ENCODE peak calls at places on chromosome 17, in nine cellular contexts. One of them, this sample, is unnamed.

GRCh38 chr17:56659622-56660021 is 66.1 kb downstream of the NOG start:
- DNase-seq in AG04450: no peak
- DNase-seq in AG09319: no peak
- DNase-seq in RWPE1: no peak
- DNase-seq in heart right ventricle: no peak
- DNase-seq in CD8-positive, alpha-beta T cell: no peak
- DNase-seq in left ventricle myocardium inferior: no peak
- DNase-seq in hepatocyte: no peak
- DNase-seq in adrenal gland: no peak
- DNase-seq in this sample: no peak

GRCh38 chr17:57868007-57868774 is 18.3 kb upstream of the MRPS23 start:
- DNase-seq in heart right ventricle: peak
- DNase-seq in AG04450: peak
- DNase-seq in adrenal gland: peak
- DNase-seq in CD8-positive, alpha-beta T cell: peak
- DNase-seq in hepatocyte: peak
- DNase-seq in RWPE1: peak
- DNase-seq in AG09319: peak
- DNase-seq in left ventricle myocardium inferior: peak
- DNase-seq in this sample: peak

GRCh38 chr17:56616239-56616638 is 22.7 kb downstream of the NOG start:
- DNase-seq in AG04450: no peak
- DNase-seq in hepatocyte: no peak
- DNase-seq in RWPE1: no peak
- DNase-seq in AG09319: no peak
- DNase-seq in CD8-positive, alpha-beta T cell: no peak
- DNase-seq in heart right ventricle: no peak
- DNase-seq in left ventricle myocardium inferior: no peak
- DNase-seq in adrenal gland: no peak
- DNase-seq in this sample: no peak

GRCh38 chr17:63491976-63492575 is 15.2 kb downstream of the ACE start:
- DNase-seq in hepatocyte: no peak
- DNase-seq in adrenal gland: no peak
- DNase-seq in RWPE1: no peak
- DNase-seq in heart right ventricle: no peak
- DNase-seq in CD8-positive, alpha-beta T cell: no peak
- DNase-seq in AG09319: no peak
- DNase-seq in left ventricle myocardium inferior: no peak
- DNase-seq in AG04450: no peak
- DNase-seq in this sample: no peak

GRCh38 chr17:33895491-33895890 is 359.6 kb upstream of the CCL2 start:
- DNase-seq in left ventricle myocardium inferior: no peak
- DNase-seq in RWPE1: no peak
- DNase-seq in heart right ventricle: no peak
- DNase-seq in adrenal gland: no peak
- DNase-seq in AG09319: no peak
- DNase-seq in CD8-positive, alpha-beta T cell: no peak
- DNase-seq in AG04450: no peak
- DNase-seq in hepatocyte: no peak
- DNase-seq in this sample: no peak

GRCh38 chr17:34275881-34276280 is 5.9 kb downstream of the CCL7 start:
- DNase-seq in RWPE1: peak
- DNase-seq in CD8-positive, alpha-beta T cell: no peak
- DNase-seq in hepatocyte: peak
- DNase-seq in left ventricle myocardium inferior: no peak
- DNase-seq in adrenal gland: no peak
- DNase-seq in AG09319: peak
- DNase-seq in heart right ventricle: no peak
- DNase-seq in AG04450: peak
- DNase-seq in this sample: peak

GRCh38 chr17:13003927-13004326 is 13.9 kb downstream of the ELAC2 start:
- DNase-seq in heart right ventricle: no peak
- DNase-seq in RWPE1: no peak
- DNase-seq in adrenal gland: no peak
- DNase-seq in hepatocyte: no peak
- DNase-seq in CD8-positive, alpha-beta T cell: no peak
- DNase-seq in AG04450: no peak
- DNase-seq in AG09319: no peak
- DNase-seq in left ventricle myocardium inferior: no peak
- DNase-seq in this sample: no peak

GRCh38 chr17:81486174-81486810 is 26.3 kb downstream of the ACTG1 start:
- DNase-seq in AG09319: no peak
- DNase-seq in RWPE1: no peak
- DNase-seq in AG04450: no peak
- DNase-seq in left ventricle myocardium inferior: no peak
- DNase-seq in heart right ventricle: no peak
- DNase-seq in hepatocyte: no peak
- DNase-seq in adrenal gland: no peak
- DNase-seq in CD8-positive, alpha-beta T cell: no peak
- DNase-seq in this sample: no peak

GRCh38 chr17:77692571-77693161 is 265.8 kb upstream of the TNRC6C start:
- DNase-seq in adrenal gland: peak
- DNase-seq in RWPE1: peak
- DNase-seq in left ventricle myocardium inferior: no peak
- DNase-seq in CD8-positive, alpha-beta T cell: no peak
- DNase-seq in AG04450: no peak
- DNase-seq in hepatocyte: no peak
- DNase-seq in heart right ventricle: no peak
- DNase-seq in AG09319: no peak
- DNase-seq in this sample: peak

GRCh38 chr17:9676084-9676483 is 30.8 kb downstream of the USP43 start:
- DNase-seq in hepatocyte: peak
- DNase-seq in adrenal gland: no peak
- DNase-seq in AG04450: no peak
- DNase-seq in AG09319: no peak
- DNase-seq in heart right ventricle: no peak
- DNase-seq in CD8-positive, alpha-beta T cell: no peak
- DNase-seq in RWPE1: no peak
- DNase-seq in left ventricle myocardium inferior: no peak
- DNase-seq in this sample: no peak

GRCh38 chr17:71071837-71072236 is 902.5 kb downstream of the KCNJ2 start:
- DNase-seq in adrenal gland: peak
- DNase-seq in CD8-positive, alpha-beta T cell: no peak
- DNase-seq in AG09319: peak
- DNase-seq in AG04450: peak
- DNase-seq in heart right ventricle: no peak
- DNase-seq in left ventricle myocardium inferior: no peak
- DNase-seq in RWPE1: peak
- DNase-seq in hepatocyte: peak
- DNase-seq in this sample: peak

GRCh38 chr17:14360851-14361250 is 60.0 kb downstream of the HS3ST3B1 start:
- DNase-seq in CD8-positive, alpha-beta T cell: no peak
- DNase-seq in RWPE1: no peak
- DNase-seq in left ventricle myocardium inferior: no peak
- DNase-seq in hepatocyte: no peak
- DNase-seq in adrenal gland: no peak
- DNase-seq in heart right ventricle: no peak
- DNase-seq in AG04450: no peak
- DNase-seq in AG09319: no peak
- DNase-seq in this sample: no peak

GRCh38 chr17:59329558-59330313 is 1.7 kb upstream of the YPEL2 start:
- DNase-seq in RWPE1: peak
- DNase-seq in heart right ventricle: peak
- DNase-seq in adrenal gland: peak
- DNase-seq in left ventricle myocardium inferior: peak
- DNase-seq in AG09319: peak
- DNase-seq in AG04450: peak
- DNase-seq in CD8-positive, alpha-beta T cell: no peak
- DNase-seq in hepatocyte: peak
- DNase-seq in this sample: peak

DNA sequence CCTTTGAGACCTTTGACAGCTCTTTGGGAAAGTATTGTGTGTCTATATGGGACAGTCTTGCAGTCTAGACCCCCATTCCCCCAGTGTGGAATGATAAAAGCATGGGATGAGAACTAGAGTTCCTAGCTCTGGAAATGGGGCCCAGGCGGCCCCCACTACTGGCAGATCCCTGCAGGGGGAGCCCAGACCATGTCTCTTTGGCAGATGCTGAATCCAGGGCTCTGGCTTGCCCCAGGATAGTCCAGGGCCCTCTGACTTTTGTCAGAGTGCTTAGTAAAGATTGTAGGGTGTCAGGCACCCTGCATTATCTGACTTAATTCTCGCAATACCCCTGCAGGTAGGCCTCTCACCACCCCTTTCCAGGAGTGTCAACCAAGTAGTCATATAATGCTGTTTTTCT is 8.3 kb downstream of the ALKBH5 start:
- DNase-seq in left ventricle myocardium inferior: no peak
- DNase-seq in RWPE1: no peak
- DNase-seq in CD8-positive, alpha-beta T cell: no peak
- DNase-seq in heart right ventricle: no peak
- DNase-seq in hepatocyte: no peak
- DNase-seq in adrenal gland: no peak
- DNase-seq in AG04450: no peak
- DNase-seq in AG09319: no peak
- DNase-seq in this sample: no peak
- TF ChIP-seq CTCF in left ventricle myocardium inferior: peak
- TF ChIP-seq CTCF in RWPE1: no peak
- TF ChIP-seq CTCF in CD8-positive, alpha-beta T cell: peak
- TF ChIP-seq CTCF in heart right ventricle: peak
- TF ChIP-seq CTCF in hepatocyte: peak
- TF ChIP-seq CTCF in adrenal gland: no peak
- TF ChIP-seq CTCF in AG04450: peak
- TF ChIP-seq CTCF in AG09319: peak
- TF ChIP-seq CTCF in this sample: peak

GRCh38 chr17:21164226-21165019 is 37.7 kb downstream of the DHRS7B start:
- DNase-seq in AG04450: no peak
- DNase-seq in hepatocyte: no peak
- DNase-seq in RWPE1: no peak
- DNase-seq in AG09319: no peak
- DNase-seq in adrenal gland: no peak
- DNase-seq in heart right ventricle: no peak
- DNase-seq in CD8-positive, alpha-beta T cell: no peak
- DNase-seq in left ventricle myocardium inferior: no peak
- DNase-seq in this sample: no peak
- TF ChIP-seq CTCF in AG04450: no peak
- TF ChIP-seq CTCF in hepatocyte: no peak
- TF ChIP-seq CTCF in RWPE1: no peak
- TF ChIP-seq CTCF in AG09319: no peak
- TF ChIP-seq CTCF in adrenal gland: no peak
- TF ChIP-seq CTCF in heart right ventricle: peak
- TF ChIP-seq CTCF in CD8-positive, alpha-beta T cell: no peak
- TF ChIP-seq CTCF in left ventricle myocardium inferior: no peak
- TF ChIP-seq CTCF in this sample: no peak

GRCh38 chr17:76473541-76473985 is 6.2 kb downstream of the AANAT start:
- DNase-seq in hepatocyte: no peak
- DNase-seq in adrenal gland: no peak
- DNase-seq in AG04450: no peak
- DNase-seq in AG09319: no peak
- DNase-seq in heart right ventricle: no peak
- DNase-seq in left ventricle myocardium inferior: no peak
- DNase-seq in RWPE1: no peak
- DNase-seq in CD8-positive, alpha-beta T cell: no peak
- DNase-seq in this sample: no peak
- TF ChIP-seq CTCF in hepatocyte: peak
- TF ChIP-seq CTCF in adrenal gland: no peak
- TF ChIP-seq CTCF in AG04450: peak
- TF ChIP-seq CTCF in AG09319: no peak
- TF ChIP-seq CTCF in heart right ventricle: peak
- TF ChIP-seq CTCF in left ventricle myocardium inferior: peak
- TF ChIP-seq CTCF in RWPE1: no peak
- TF ChIP-seq CTCF in CD8-positive, alpha-beta T cell: no peak
- TF ChIP-seq CTCF in this sample: peak

DNA sequence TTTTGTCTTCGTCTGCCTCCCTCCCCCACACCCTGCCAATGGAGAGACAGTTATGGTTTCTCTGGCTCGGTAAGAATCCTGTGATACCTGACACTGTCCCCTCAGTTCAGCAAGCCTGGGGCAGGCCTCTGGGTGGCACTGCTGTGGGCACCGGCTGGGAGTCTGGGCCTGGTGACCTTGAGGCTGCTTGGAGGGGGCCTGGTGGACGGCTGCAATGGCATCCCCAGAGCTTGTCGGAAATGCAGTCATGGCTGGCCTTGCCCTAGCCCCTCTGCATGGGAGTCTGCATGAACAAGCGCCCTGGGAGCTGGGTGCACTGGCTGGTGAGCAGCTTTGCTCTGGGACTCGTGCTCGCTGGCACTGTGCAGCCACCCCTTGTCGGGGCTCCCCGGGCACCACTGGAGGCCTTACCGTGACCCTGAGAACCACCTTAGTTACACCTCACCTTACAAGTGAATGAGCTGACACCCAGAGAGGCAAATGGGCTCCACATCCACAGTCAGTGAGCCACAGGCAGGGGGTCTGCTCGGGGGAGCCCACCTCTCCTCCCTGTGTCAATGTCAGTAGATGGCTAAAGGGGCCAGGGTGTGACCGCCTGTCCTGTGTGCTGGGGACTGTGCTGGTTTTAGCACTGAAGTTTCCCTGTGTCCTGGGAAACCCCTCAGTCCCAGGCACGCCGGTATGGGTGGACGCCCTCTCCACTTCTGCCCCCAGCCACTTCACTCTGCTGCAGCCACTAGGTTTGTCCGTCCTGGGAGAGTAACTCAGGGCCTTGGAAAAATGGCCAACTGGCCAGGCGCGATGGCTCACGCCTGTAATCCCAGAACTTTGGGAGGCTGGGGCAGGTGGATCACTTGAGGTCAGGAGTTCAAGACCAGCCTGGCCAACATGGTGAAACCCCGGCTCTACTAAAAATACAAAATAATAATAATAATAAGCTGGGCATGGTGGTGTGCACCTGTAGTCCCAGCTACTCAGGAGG is 1.4 kb downstream of the LGALS3BP start:
- DNase-seq in hepatocyte: no peak
- DNase-seq in CD8-positive, alpha-beta T cell: no peak
- DNase-seq in AG09319: no peak
- DNase-seq in AG04450: no peak
- DNase-seq in heart right ventricle: no peak
- DNase-seq in left ventricle myocardium inferior: peak
- DNase-seq in adrenal gland: peak
- DNase-seq in RWPE1: no peak
- DNase-seq in this sample: no peak
- TF ChIP-seq CTCF in hepatocyte: no peak
- TF ChIP-seq CTCF in CD8-positive, alpha-beta T cell: no peak
- TF ChIP-seq CTCF in AG09319: no peak
- TF ChIP-seq CTCF in AG04450: no peak
- TF ChIP-seq CTCF in heart right ventricle: peak
- TF ChIP-seq CTCF in left ventricle myocardium inferior: peak
- TF ChIP-seq CTCF in adrenal gland: peak
- TF ChIP-seq CTCF in RWPE1: no peak
- TF ChIP-seq CTCF in this sample: no peak

GRCh38 chr17:6279659-6280058 is 155.3 kb downstream of the AIPL1 start:
- DNase-seq in heart right ventricle: no peak
- DNase-seq in hepatocyte: peak
- DNase-seq in left ventricle myocardium inferior: no peak
- DNase-seq in RWPE1: peak
- DNase-seq in adrenal gland: no peak
- DNase-seq in AG09319: no peak
- DNase-seq in CD8-positive, alpha-beta T cell: no peak
- DNase-seq in AG04450: no peak
- DNase-seq in this sample: no peak

GRCh38 chr17:6274310-6274709 is 160.6 kb downstream of the AIPL1 start:
- DNase-seq in left ventricle myocardium inferior: no peak
- DNase-seq in AG04450: no peak
- DNase-seq in adrenal gland: no peak
- DNase-seq in AG09319: no peak
- DNase-seq in heart right ventricle: no peak
- DNase-seq in hepatocyte: no peak
- DNase-seq in CD8-positive, alpha-beta T cell: no peak
- DNase-seq in RWPE1: no peak
- DNase-seq in this sample: no peak

GRCh38 chr17:6276711-6277110 is 158.2 kb downstream of the AIPL1 start:
- DNase-seq in CD8-positive, alpha-beta T cell: no peak
- DNase-seq in left ventricle myocardium inferior: no peak
- DNase-seq in hepatocyte: no peak
- DNase-seq in heart right ventricle: no peak
- DNase-seq in adrenal gland: no peak
- DNase-seq in RWPE1: no peak
- DNase-seq in AG09319: no peak
- DNase-seq in AG04450: no peak
- DNase-seq in this sample: no peak
- TF ChIP-seq CTCF in CD8-positive, alpha-beta T cell: no peak
- TF ChIP-seq CTCF in left ventricle myocardium inferior: peak
- TF ChIP-seq CTCF in hepatocyte: no peak
- TF ChIP-seq CTCF in heart right ventricle: peak
- TF ChIP-seq CTCF in adrenal gland: no peak
- TF ChIP-seq CTCF in RWPE1: no peak
- TF ChIP-seq CTCF in AG09319: no peak
- TF ChIP-seq CTCF in AG04450: no peak
- TF ChIP-seq CTCF in this sample: no peak